ENCODE peak calls at places on chromosomes 7 and 10, in seven cellular contexts. J is K562; O is activated CD8-positive, alpha-beta T cell treated with anti-CD3 and anti-CD28 coated beads for 36 hours; B is epithelial cell of proximal tubule; I is WTC11; D is psoas muscle; M is HCT116. K is an unnamed sample.

GRCh38 chr10:86344714-86345161 is 21.9 kb downstream of the GRID1 start:
- DNase-seq in B (no peak), I (peak; percentile 5), O (no peak), D (no peak), J (no peak), M (no peak), K (no peak)

GRCh38 chr7:129958643-129959479 is 6.1 kb upstream of the UBE2H start:
- DNase-seq in I (no peak), M (peak; percentile 69), D (peak; percentile 85), B (no peak), O (no peak), J (peak; percentile 98), K (no peak)

GRCh38 chr7:6392712-6393666 is 54.8 kb downstream of the DAGLB start:
- DNase-seq in D (peak; percentile 83), J (peak; percentile 92), I (no peak), M (peak; percentile 69), O (peak; percentile 72), B (no peak), K (no peak)

GRCh38 chr7:111510584-111511378 is 51.5 kb downstream of the IMMP2L start:
- DNase-seq in M (no peak), D (no peak), B (no peak), I (no peak), O (no peak), J (no peak), K (no peak)

GRCh38 chr7:148163246-148163645 is 427.3 kb upstream of the C7orf33 start:
- DNase-seq in O (no peak), J (no peak), I (no peak), M (no peak), B (no peak), D (no peak), K (no peak)

GRCh38 chr7:104923010-104923421 is 91.0 kb upstream of the KMT2E start:
- DNase-seq in M (peak; percentile 87), I (peak; percentile 73), O (peak; percentile 91), D (peak; percentile 75), B (no peak), J (peak; percentile 80), K (no peak)

GRCh38 chr10:122308487-122309141 is 37.5 kb downstream of the BTBD16 start:
- DNase-seq in O (no peak), J (no peak), M (no peak), I (no peak), D (no peak), B (no peak), K (peak; percentile 57)

GRCh38 chr10:8498881-8499280 is 444.4 kb downstream of the GATA3 start:
- DNase-seq in D (no peak), J (no peak), I (no peak), M (no peak), O (peak; percentile 4), B (no peak), K (no peak)

GRCh38 chr10:63887600-63888396 is 366.6 kb downstream of the REEP3 start:
- DNase-seq in D (no peak), I (no peak), B (no peak), J (no peak), O (no peak), M (no peak), K (no peak)

GRCh38 chr7:102004229-102004628 is 186.8 kb downstream of the CUX1 start:
- DNase-seq in B (no peak), D (no peak), J (no peak), I (no peak), O (no peak), M (no peak), K (no peak)

GRCh38 chr7:84354866-84355265 is 160.3 kb upstream of the SEMA3A start:
- DNase-seq in D (no peak), M (no peak), B (no peak), O (no peak), J (no peak), I (no peak), K (no peak)

GRCh38 chr10:12465385-12466136 is 116.2 kb downstream of the CAMK1D start:
- DNase-seq in O (no peak), I (no peak), D (no peak), M (no peak), B (no peak), J (peak; percentile 17), K (no peak)

GRCh38 chr7:48280100-48280499 is 108.8 kb downstream of the ABCA13 start:
- DNase-seq in I (no peak), O (peak; percentile 7), M (no peak), D (no peak), B (no peak), J (no peak), K (no peak)

GRCh38 chr7:106504207-106504606 is 156.8 kb downstream of the CCDC71L start:
- DNase-seq in D (no peak), I (no peak), J (no peak), B (no peak), O (no peak), M (no peak), K (no peak)

GRCh38 chr10:3537518-3537917 is 247.5 kb downstream of the KLF6 start:
- DNase-seq in D (no peak), M (no peak), B (no peak), J (no peak), I (no peak), O (no peak), K (no peak)

GRCh38 chr10:114755537-114755936 is 66.0 kb upstream of the FHIP2A start:
- DNase-seq in M (no peak), J (no peak), I (no peak), D (no peak), O (no peak), B (no peak), K (no peak)

GRCh38 chr7:84204655-84205054 is 10.1 kb upstream of the SEMA3A start:
- DNase-seq in M (no peak), I (no peak), D (no peak), J (no peak), O (no peak), B (no peak), K (no peak)

GRCh38 chr10:75062900-75063299 is 48.6 kb upstream of the SAMD8 start:
- DNase-seq in O (no peak), B (no peak), J (no peak), D (no peak), M (no peak), I (no peak), K (no peak)

GRCh38 chr10:75061709-75062108 is 49.7 kb upstream of the SAMD8 start:
- DNase-seq in B (no peak), I (no peak), D (no peak), J (no peak), M (no peak), O (no peak), K (no peak)

GRCh38 chr10:75062191-75062849 is 49.1 kb upstream of the SAMD8 start:
- DNase-seq in O (no peak), M (no peak), D (peak; percentile 70), I (no peak), J (no peak), B (no peak), K (no peak)

GRCh38 chr10:75057680-75058079 is 53.8 kb upstream of the SAMD8 start:
- DNase-seq in D (no peak), M (no peak), B (no peak), O (no peak), J (no peak), I (no peak), K (no peak)

DNA sequence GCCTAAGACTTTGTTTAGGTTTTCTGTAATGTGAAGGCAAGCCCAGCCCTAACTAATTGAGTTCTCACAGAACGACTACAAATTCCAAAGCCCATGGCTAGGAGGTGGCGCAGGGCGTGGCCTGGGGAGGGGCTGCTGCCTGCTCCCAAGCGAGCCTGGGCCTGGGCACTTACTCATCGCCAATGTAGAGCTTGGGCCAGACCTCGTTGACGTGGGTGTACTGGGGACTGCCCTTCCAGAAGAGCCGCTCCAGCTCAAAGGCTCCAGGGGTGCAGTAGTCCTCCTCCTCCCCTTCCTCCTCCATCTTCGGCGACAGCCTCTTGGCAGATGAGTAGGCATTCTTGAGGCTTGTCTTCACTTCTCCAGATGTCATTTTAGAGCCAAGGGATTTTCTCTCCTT is 53.3 kb upstream of the SAMD8 start:
- DNase-seq in O (no peak), I (no peak), B (no peak), D (no peak), M (no peak), J (no peak), K (no peak)
- TF ChIP-seq CTCF in O (no peak), I (no peak), B (no peak), D (no peak), M (no peak), J (no peak), K (no peak)

DNA sequence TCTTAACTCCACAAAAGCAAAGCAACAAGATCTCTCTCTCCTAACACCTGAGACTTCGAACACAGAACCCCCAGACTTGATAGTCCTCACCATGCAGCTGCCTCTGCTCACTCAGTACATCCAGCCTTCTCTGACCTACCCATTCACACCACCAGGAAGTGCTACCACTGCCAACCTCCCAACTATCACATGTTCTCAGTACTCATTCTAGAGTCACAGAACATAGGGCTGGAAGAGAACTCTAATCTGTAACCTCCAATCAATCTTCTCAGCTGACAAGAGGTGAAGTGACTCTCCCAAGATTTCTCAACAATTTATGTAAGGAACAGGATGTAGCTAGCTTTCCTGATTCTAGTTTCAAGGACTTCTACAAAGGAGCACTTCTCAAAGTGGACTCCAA is 3.8 kb downstream of the NUDCD3 start:
- DNase-seq in J (no peak), O (peak; percentile 24), M (no peak), D (no peak), B (peak; percentile 58), I (no peak), K (no peak)
- TF ChIP-seq CTCF in J (no peak), O (no peak), M (no peak), D (peak; percentile 4), B (peak; percentile 39), I (no peak), K (no peak)

GRCh38 chr7:34275629-34276028 is 370.3 kb downstream of the BMPER start:
- DNase-seq in O (no peak), I (no peak), D (no peak), M (no peak), B (no peak), J (no peak), K (no peak)

GRCh38 chr7:34282271-34282670 is 375.7 kb upstream of the NPSR1 start:
- DNase-seq in B (no peak), J (no peak), I (no peak), O (no peak), M (no peak), D (peak; percentile 30), K (no peak)

GRCh38 chr7:34277016-34277800 is 371.9 kb downstream of the BMPER start:
- DNase-seq in O (no peak), J (no peak), I (no peak), D (no peak), B (no peak), M (no peak), K (no peak)

GRCh38 chr7:34277801-34278195 is 372.5 kb downstream of the BMPER start:
- DNase-seq in M (no peak), J (no peak), B (no peak), I (no peak), O (no peak), D (no peak), K (no peak)

GRCh38 chr7:34281260-34281659 is 375.9 kb downstream of the BMPER start:
- DNase-seq in D (no peak), O (no peak), J (no peak), I (no peak), B (no peak), M (no peak), K (no peak)
- TF ChIP-seq CTCF in D (no peak), O (no peak), J (no peak), I (no peak), B (peak; percentile 26), M (peak; percentile 34), K (no peak)

DNA sequence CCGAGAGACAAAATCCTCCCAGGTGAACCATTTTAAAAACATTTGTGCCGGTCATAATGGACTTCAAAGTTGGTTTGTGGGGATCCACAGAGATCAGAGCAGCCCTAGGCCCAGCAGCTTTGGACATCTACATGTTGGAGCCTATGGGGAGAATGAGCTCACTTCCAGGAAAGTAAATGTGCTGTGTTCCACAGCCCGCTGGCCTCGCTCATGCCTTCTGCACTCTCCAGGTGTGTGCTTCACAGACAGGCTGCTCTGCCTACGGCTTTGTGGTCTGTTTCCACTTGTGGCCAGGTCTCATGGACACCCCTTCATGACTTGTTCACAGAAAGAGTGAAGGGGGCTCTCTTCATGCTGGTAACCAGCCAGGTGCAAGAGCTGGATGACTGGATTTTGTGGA is 141.6 kb downstream of the ADARB2 start:
- DNase-seq in M (no peak), D (no peak), B (no peak), J (no peak), O (no peak), I (no peak), K (no peak)
- TF ChIP-seq CTCF in M (no peak), D (no peak), B (no peak), J (no peak), O (no peak), I (no peak), K (no peak)